ENCODE peak calls at places on chromosome 18, in nine cellular contexts. N is left ventricle myocardium inferior, U is PC-3, C is IMR-90, Y is heart right ventricle, A is uterus, E is hepatocyte, S is DND-41, Q is ovary. B is an unnamed sample.

GRCh38 chr18:79677840-79678239 is 1.8 kb upstream of the CTDP1 start:
- DNase-seq in Q (no peak), N (no peak), Y (no peak), U (no peak), S (no peak), A (no peak), C (no peak), E (no peak), B (no peak)

GRCh38 chr18:26440644-26441043 is 107.7 kb downstream of the KCTD1 start:
- DNase-seq in Y (no peak), A (no peak), U (no peak), E (no peak), S (no peak), N (no peak), C (no peak), Q (no peak), B (no peak)

GRCh38 chr18:44729631-44730101 is 49.0 kb downstream of the SETBP1 start:
- DNase-seq in Y (no peak), U (no peak), A (no peak), N (no peak), Q (no peak), E (peak; percentile 71), C (peak; percentile 79), S (peak; percentile 79), B (peak; percentile 96)

GRCh38 chr18:45386256-45386655 is 229.0 kb upstream of the SLC14A2 start:
- DNase-seq in E (peak; percentile 78), S (peak; percentile 22), U (peak; percentile 38), C (peak; percentile 8), Q (peak; percentile 31), Y (peak; percentile 20), N (no peak), A (no peak), B (peak; percentile 7)

GRCh38 chr18:23992119-23992940 is 22.2 kb upstream of the TTC39C start:
- DNase-seq in S (no peak), U (peak; percentile 91), E (no peak), C (peak; percentile 38), N (peak; percentile 51), Y (peak; percentile 50), A (no peak), Q (peak; percentile 23), B (no peak)

GRCh38 chr18:31612124-31612523 is 20.4 kb downstream of the TTR start:
- DNase-seq in U (no peak), N (no peak), Q (no peak), C (no peak), Y (peak; percentile 27), A (no peak), S (no peak), E (no peak), B (no peak)

GRCh38 chr18:79426376-79427300 is 30.9 kb downstream of the NFATC1 start:
- DNase-seq in E (no peak), S (no peak), Q (no peak), N (no peak), A (no peak), C (no peak), Y (no peak), U (no peak), B (no peak)

GRCh38 chr18:68263481-68263880 is 451.4 kb downstream of the TMX3 start:
- DNase-seq in U (peak; percentile 76), S (no peak), A (no peak), Y (no peak), E (no peak), Q (no peak), N (no peak), C (peak; percentile 48), B (peak; percentile 43)

GRCh38 chr18:48135436-48135966 is 205.0 kb upstream of the SMAD2 start:
- DNase-seq in E (no peak), U (no peak), Y (no peak), A (no peak), C (no peak), N (no peak), S (no peak), Q (no peak), B (no peak)

GRCh38 chr18:48136544-48137353 is 206.3 kb upstream of the SMAD2 start:
- DNase-seq in Q (peak; percentile 42), C (no peak), Y (no peak), N (no peak), E (peak; percentile 26), A (peak; percentile 27), U (no peak), S (peak; percentile 15), B (no peak)

GRCh38 chr18:48134609-48135008 is 204.2 kb upstream of the SMAD2 start:
- DNase-seq in S (no peak), Q (no peak), C (no peak), A (no peak), U (no peak), N (no peak), Y (no peak), E (no peak), B (no peak)

GRCh38 chr18:48137354-48138208 is 207.1 kb upstream of the SMAD2 start:
- DNase-seq in N (no peak), C (no peak), Q (no peak), A (no peak), U (peak; percentile 49), Y (no peak), S (peak; percentile 42), E (no peak), B (no peak)

GRCh38 chr18:48136051-48136543 is 205.6 kb upstream of the SMAD2 start:
- DNase-seq in U (no peak), N (peak; percentile 46), Q (peak; percentile 64), C (no peak), Y (peak; percentile 36), A (peak; percentile 39), S (no peak), E (no peak), B (no peak)
- H3K27ac ChIP-seq in U (no peak overlapping the region), N (peak overlapping the region; percentile 8), Q (peak overlapping the region; percentile 76), C (no peak overlapping the region), Y (no peak overlapping the region), A (peak overlapping the region; percentile 51), S (peak overlapping the region; percentile 93), E (no peak overlapping the region), B (no peak overlapping the region)

GRCh38 chr18:49168970-49169619 is 218.3 kb upstream of the SMAD7 start:
- DNase-seq in Y (no peak), E (peak; percentile 30), C (no peak), N (no peak), Q (no peak), A (no peak), U (no peak), S (no peak), B (no peak)

GRCh38 chr18:49172246-49172645 is 221.5 kb upstream of the SMAD7 start:
- DNase-seq in U (no peak), Y (no peak), N (no peak), E (no peak), Q (no peak), A (no peak), S (no peak), C (no peak), B (no peak)

GRCh38 chr18:49170145-49170544 is 219.4 kb upstream of the SMAD7 start:
- DNase-seq in E (no peak), Y (no peak), U (no peak), N (no peak), S (no peak), Q (no peak), C (no peak), A (no peak), B (no peak)

GRCh38 chr18:49168281-49168680 is 217.5 kb upstream of the SMAD7 start:
- DNase-seq in U (no peak), A (no peak), N (no peak), Q (no peak), E (no peak), Y (no peak), S (no peak), C (no peak), B (no peak)

DNA sequence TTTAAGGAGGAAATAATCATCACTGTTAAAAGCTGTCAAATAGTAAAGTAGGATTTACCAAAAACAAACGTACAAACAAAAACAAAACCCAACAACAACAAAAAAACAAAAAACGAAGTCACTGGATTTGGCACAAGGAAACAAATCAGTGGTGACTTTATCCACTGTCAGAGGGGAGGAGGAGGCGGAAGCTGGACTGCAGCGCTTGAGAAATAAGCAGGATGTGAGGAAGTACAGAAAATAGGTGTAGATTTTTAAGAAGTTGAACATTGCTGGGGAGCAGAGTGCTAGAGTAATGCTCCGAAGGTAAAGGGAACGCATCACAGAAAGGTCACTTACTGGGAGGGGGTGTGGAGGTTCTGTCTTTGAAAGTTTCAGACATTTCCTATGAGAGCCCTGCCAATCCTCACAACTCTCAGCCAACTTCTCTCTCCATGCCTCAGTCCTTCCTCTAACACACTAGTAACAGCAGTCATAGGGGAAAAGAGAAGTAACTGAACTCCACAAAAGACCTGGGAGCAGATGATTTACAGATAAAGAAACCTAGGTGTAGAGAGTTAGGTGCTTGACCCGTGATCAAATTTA is 220.3 kb upstream of the SMAD7 start:
- DNase-seq in S (no peak), E (no peak), U (no peak), C (no peak), Y (no peak), A (no peak), N (no peak), Q (no peak), B (no peak)
- TF ChIP-seq CTCF in S (no peak), E (no peak), U (no peak), C (no peak), Y (no peak), A (no peak), N (no peak), Q (no peak), B (no peak)

DNA sequence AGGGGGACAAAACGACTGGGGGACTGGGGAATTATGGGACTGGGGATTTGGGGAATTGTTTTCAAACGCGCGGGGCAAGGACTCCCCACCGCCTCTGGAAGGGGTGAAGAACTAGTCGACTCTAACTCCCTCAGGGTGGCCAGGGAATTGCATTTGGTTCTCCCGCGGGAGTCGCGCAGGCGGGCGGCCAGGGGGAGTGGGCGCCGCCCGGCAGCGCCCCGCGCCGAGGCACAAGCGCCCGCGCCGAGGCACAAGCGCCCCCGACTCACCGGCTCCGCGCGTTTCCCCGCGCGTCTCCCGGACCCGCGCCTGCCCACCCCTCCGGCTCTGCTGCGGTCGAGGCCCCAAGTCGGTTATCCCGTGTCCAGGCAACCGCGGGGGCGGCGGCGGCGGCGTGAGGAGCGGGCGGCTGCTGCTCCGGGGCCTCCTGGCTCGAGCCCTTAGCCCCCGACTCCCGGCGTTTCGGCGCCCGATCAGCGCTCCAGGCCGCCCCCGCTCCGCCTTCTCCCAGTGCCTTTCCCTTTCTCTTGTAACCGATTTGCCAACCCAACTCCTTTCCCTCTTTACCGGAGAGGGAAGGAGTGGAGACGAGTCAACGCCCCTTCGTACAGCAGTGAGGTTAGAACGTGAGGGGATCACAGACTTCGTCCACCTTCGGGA is at the start of gene CCDC178:
- DNase-seq in Y (peak; percentile 16), A (peak; percentile 20), S (no peak), E (peak; percentile 61), U (no peak), Q (peak; percentile 65), C (peak; percentile 4), N (no peak), B (peak; percentile 5)
- H3K4me3 ChIP-seq in Y (peak within 1 kb of the TSS; percentile 55), A (peak within 1 kb of the TSS; percentile 0), S (no peak within 1 kb of the TSS), E (peak within 1 kb of the TSS; percentile 59), U (no peak within 1 kb of the TSS), Q (peak within 1 kb of the TSS; percentile 53), C (peak within 1 kb of the TSS; percentile 29), N (peak within 1 kb of the TSS; percentile 71), B (peak within 1 kb of the TSS; percentile 62)

GRCh38 chr18:61609131-61609530 is 275.9 kb downstream of the CDH20 start:
- DNase-seq in Y (no peak), Q (no peak), E (no peak), C (peak; percentile 29), S (no peak), A (no peak), N (no peak), U (no peak), B (no peak)

GRCh38 chr18:61608306-61608705 is 275.1 kb downstream of the CDH20 start:
- DNase-seq in E (no peak), C (peak; percentile 68), Q (no peak), S (no peak), N (no peak), U (no peak), A (no peak), Y (no peak), B (no peak)

GRCh38 chr18:61605376-61606067 is 272.3 kb downstream of the CDH20 start:
- DNase-seq in Q (no peak), Y (no peak), E (no peak), A (no peak), S (no peak), U (no peak), C (no peak), N (no peak), B (no peak)

GRCh38 chr18:61606068-61606660 is 272.9 kb downstream of the CDH20 start:
- DNase-seq in S (no peak), Y (peak; percentile 37), A (peak; percentile 61), E (peak; percentile 44), N (peak; percentile 33), U (no peak), C (peak; percentile 39), Q (peak; percentile 26), B (peak; percentile 31)

DNA sequence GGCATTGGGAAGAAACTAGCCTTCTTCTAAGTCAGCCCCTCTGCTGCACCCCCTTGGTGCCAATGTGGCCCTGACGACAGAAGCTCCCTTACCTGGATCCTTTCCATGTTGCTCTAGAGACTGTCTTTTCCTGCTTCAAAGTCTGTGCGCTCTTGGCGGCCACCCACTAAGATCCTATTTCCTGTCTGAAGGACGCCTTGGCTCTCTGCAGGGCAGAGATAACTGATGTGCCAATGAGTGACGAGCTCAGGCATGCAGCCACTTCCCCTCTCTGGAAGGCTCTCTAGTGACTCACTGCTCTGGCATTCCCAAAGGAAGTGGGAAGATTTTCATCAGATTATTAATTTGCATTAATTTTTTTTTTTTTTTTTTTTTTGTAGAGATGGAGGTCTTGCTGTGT is 273.5 kb downstream of the CDH20 start:
- DNase-seq in Y (peak; percentile 74), E (peak; percentile 70), N (peak; percentile 76), U (peak; percentile 82), Q (peak; percentile 49), A (peak; percentile 66), C (peak; percentile 93), S (no peak), B (peak; percentile 89)
- H3K27ac ChIP-seq in Y (peak overlapping the region; percentile 89), E (peak overlapping the region; percentile 85), N (peak overlapping the region; percentile 85), U (no peak overlapping the region), Q (no peak overlapping the region), A (peak overlapping the region; percentile 52), C (peak overlapping the region; percentile 82), S (no peak overlapping the region), B (peak overlapping the region; percentile 52)

B was measured in brain microvascular endothelial cell.